ENCODE peak calls at places on chromosomes 7 and 10, in four cellular contexts. X, K, T and E are unnamed samples.

GRCh38 chr7:152970481-152970880 is 210.9 kb downstream of the ACTR3B start:
- DNase-seq in X (no peak), K (no peak), T (no peak), E (no peak)

GRCh38 chr7:154832557-154833138 is 170.3 kb downstream of the PAXIP1 start:
- DNase-seq in X (peak; percentile 22), T (no peak), K (no peak), E (no peak)

GRCh38 chr10:59323036-59323459 is 39.3 kb downstream of the FAM13C start:
- DNase-seq in K (no peak), T (no peak), X (no peak), E (no peak)

GRCh38 chr10:117345143-117345542 is 30.1 kb downstream of the PDZD8 start:
- DNase-seq in K (peak; percentile 33), X (no peak), T (no peak), E (no peak)

GRCh38 chr10:11742009-11742778 is at the start of gene ECHDC3:
- DNase-seq in K (no peak), T (no peak), X (peak; percentile 21), E (peak; percentile 74)

GRCh38 chr7:106870983-106871410 is 5.9 kb downstream of the PIK3CG start:
- DNase-seq in K (no peak), X (no peak), T (no peak), E (no peak)

GRCh38 chr7:140342732-140343514 is 55.4 kb downstream of the SLC37A3 start:
- DNase-seq in T (no peak), K (no peak), X (peak; percentile 16), E (peak; percentile 9)

GRCh38 chr10:93073539-93074136 is at the start of gene CYP26A1:
- DNase-seq in K (no peak), T (no peak), X (peak; percentile 51), E (peak; percentile 32)

GRCh38 chr7:112173214-112173905 is 32.8 kb downstream of the DOCK4 start:
- DNase-seq in X (no peak), K (no peak), T (no peak), E (no peak)

GRCh38 chr7:103466814-103467213 is 20.8 kb upstream of the SLC26A5 start:
- DNase-seq in X (no peak), T (no peak), K (no peak), E (no peak)

GRCh38 chr10:15879663-15880062 is 19.4 kb upstream of the MINDY3 start:
- DNase-seq in T (no peak), X (no peak), K (no peak), E (no peak)

GRCh38 chr10:116849271-116850057 is at the start of gene ENO4:
- DNase-seq in X (peak; percentile 89), K (peak; percentile 75), T (peak; percentile 67), E (peak; percentile 66)

GRCh38 chr10:86355571-86356038 is 11.0 kb downstream of the GRID1 start:
- DNase-seq in T (no peak), K (no peak), X (no peak), E (no peak)

GRCh38 chr10:26232174-26232573 is 15.6 kb downstream of the GAD2 start:
- DNase-seq in X (no peak), K (no peak), T (no peak), E (no peak)

GRCh38 chr10:15306881-15307280 is 64.2 kb downstream of the FAM171A1 start:
- DNase-seq in X (no peak), K (no peak), T (no peak), E (no peak)

GRCh38 chr7:139691253-139691781 is 86.5 kb downstream of the HIPK2 start:
- DNase-seq in K (no peak), T (no peak), X (no peak), E (no peak)

GRCh38 chr10:18097524-18097923 is 42.7 kb upstream of the CACNB2 start:
- DNase-seq in K (no peak), T (no peak), X (no peak), E (no peak)

GRCh38 chr7:127745445-127745844 is 93.5 kb downstream of the SND1 start:
- DNase-seq in K (no peak), X (no peak), T (no peak), E (no peak)

GRCh38 chr10:12635127-12635541 is 285.8 kb downstream of the CAMK1D start:
- DNase-seq in X (peak; percentile 32), K (no peak), T (no peak), E (no peak)

GRCh38 chr10:112810651-112811215 is 139.3 kb upstream of the TCF7L2 start:
- DNase-seq in X (no peak), K (no peak), T (peak; percentile 53), E (no peak)

GRCh38 chr7:30163231-30163894 is 28.6 kb downstream of the MTURN start:
- DNase-seq in K (no peak), X (no peak), T (no peak), E (no peak)

GRCh38 chr7:150367677-150368097 is 935 bp upstream of the REPIN1 start:
- DNase-seq in X (peak; percentile 83), T (no peak), K (no peak), E (no peak)

GRCh38 chr10:130550952-130551674 is 414.9 kb downstream of the GLRX3 start:
- DNase-seq in X (no peak), T (no peak), K (no peak), E (no peak)

GRCh38 chr7:46071601-46072000 is 150.5 kb upstream of the IGFBP3 start:
- DNase-seq in X (no peak), T (no peak), K (no peak), E (no peak)

GRCh38 chr7:40133561-40134427 is 628 bp downstream of the MPLKIP start:
- DNase-seq in X (peak; percentile 36), K (no peak), T (no peak), E (no peak)

GRCh38 chr7:26532490-26532889 is 240.8 kb downstream of the SNX10 start:
- DNase-seq in X (no peak), K (no peak), T (no peak), E (no peak)

GRCh38 chr7:87565877-87566276 is 34.8 kb downstream of the ABCB1 start:
- DNase-seq in X (no peak), T (no peak), K (no peak), E (no peak)

GRCh38 chr7:147894271-147894670 is 696.3 kb upstream of the C7orf33 start:
- DNase-seq in T (no peak), K (peak; percentile 36), X (no peak), E (no peak)

GRCh38 chr10:116669832-116670644 is 49.3 kb downstream of the PNLIPRP2 start:
- DNase-seq in K (no peak), X (no peak), T (no peak), E (no peak)

GRCh38 chr7:31772211-31772610 is 85.2 kb downstream of the PPP1R17 start:
- DNase-seq in T (no peak), K (no peak), X (no peak), E (no peak)

GRCh38 chr7:35714862-35715261 is 19.9 kb upstream of the HERPUD2 start:
- DNase-seq in X (no peak), T (no peak), K (no peak), E (peak; percentile 42)

GRCh38 chr10:32955299-32955772 is 2.7 kb downstream of the ITGB1 start:
- DNase-seq in X (no peak), K (no peak), T (no peak), E (no peak)

DNA sequence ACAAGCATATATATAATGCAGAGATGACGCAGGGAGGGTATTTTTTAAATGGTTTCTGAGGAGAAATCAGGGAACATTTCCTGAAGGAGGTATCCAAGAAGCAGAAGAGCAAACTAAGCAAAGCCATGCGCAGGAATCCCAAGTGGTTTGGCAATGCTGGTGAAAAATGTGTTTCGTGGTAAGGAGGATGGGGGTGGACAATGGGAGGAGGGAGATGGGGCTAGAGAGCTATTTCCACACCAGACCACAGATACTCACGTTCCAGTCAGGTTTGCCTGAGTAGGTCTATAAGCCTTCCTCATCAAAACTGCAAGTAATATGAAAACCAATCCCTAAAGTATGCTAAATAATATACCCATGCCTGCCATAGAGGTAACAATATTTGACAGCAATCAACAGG is 223.7 kb upstream of the MKLN1 start:
- DNase-seq in K (no peak), X (no peak), T (no peak), E (no peak)
- TF ChIP-seq CTCF in K (no peak), X (no peak), T (no peak), E (no peak)

GRCh38 chr10:24723788-24724380 is at the start of gene ARHGAP21:
- DNase-seq in T (peak; percentile 86), K (no peak), X (peak; percentile 53), E (peak; percentile 46)
- TF ChIP-seq CTCF in T (no peak), K (no peak), X (no peak), E (no peak)

GRCh38 chr7:99627513-99627912 is 10.8 kb downstream of the ZSCAN25 start:
- DNase-seq in K (no peak), T (no peak), X (no peak), E (no peak)

GRCh38 chr7:99629643-99630042 is 12.9 kb downstream of the ZSCAN25 start:
- DNase-seq in X (no peak), K (no peak), T (no peak), E (no peak)

GRCh38 chr7:99626661-99627060 is 9.9 kb downstream of the ZSCAN25 start:
- DNase-seq in T (no peak), K (no peak), X (no peak), E (no peak)

GRCh38 chr7:99628471-99629465 is 12.0 kb downstream of the ZSCAN25 start:
- DNase-seq in X (no peak), T (no peak), K (no peak), E (no peak)

GRCh38 chr7:99631311-99632109 is 14.8 kb downstream of the ZSCAN25 start:
- DNase-seq in T (no peak), K (peak; percentile 41), X (peak; percentile 48), E (peak; percentile 5)
- TF ChIP-seq CTCF in T (no peak), K (peak; percentile 53), X (peak; percentile 63), E (no peak)

GRCh38 chr7:99313204-99313573 is 12.5 kb upstream of the ARPC1A start:
- DNase-seq in K (no peak), X (no peak), T (no peak), E (no peak)
- TF ChIP-seq CTCF in K (no peak), X (no peak), T (no peak), E (no peak)

DNA sequence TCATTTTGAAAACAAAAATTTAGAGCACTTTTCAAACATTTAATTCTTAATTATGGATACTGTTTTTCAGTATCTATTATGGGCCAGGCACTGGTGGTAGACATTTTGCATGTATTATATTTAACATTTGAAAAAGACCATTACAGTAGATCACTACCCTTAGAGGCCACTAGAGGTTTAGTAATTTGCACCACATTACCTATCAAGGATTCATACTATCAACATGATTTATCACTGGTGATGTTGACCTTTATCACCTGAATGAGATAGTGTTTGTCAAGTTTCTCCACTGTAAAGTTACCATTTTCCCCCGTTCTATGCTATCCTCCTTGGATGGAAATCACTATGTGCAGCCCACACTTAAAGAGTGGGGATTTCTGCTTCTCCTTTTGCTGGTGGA is 4.4 kb upstream of the SNX13 start:
- DNase-seq in K (no peak), T (no peak), X (peak; percentile 13), E (no peak)
- TF ChIP-seq CTCF in K (no peak), T (no peak), X (no peak), E (no peak)

DNA sequence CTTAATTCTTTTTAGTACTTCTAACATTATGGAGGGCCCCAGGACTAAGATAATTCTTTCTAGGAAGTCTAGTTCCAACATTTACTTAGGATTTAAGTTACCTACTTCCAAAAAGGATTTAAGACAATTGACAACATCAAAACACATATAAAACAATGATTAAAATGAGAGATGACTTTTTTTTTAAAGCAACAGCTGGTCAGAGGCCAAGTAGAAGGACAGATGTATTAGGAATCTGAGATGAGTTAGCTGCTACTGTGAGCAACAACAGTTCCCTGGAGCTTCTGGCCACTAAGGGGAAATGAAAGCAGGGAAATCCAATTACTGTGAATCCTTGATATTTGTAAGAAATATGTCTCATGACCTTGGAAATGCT is 222.3 kb downstream of the PHTF2 start:
- DNase-seq in X (no peak), K (no peak), T (no peak), E (no peak)
- TF ChIP-seq CTCF in X (no peak), K (no peak), T (no peak), E (no peak)

GRCh38 chr10:3380392-3381050 is 207.9 kb upstream of the PITRM1 start:
- DNase-seq in K (no peak), T (no peak), X (no peak), E (no peak)
- TF ChIP-seq CTCF in K (no peak), T (no peak), X (no peak), E (no peak)